ENCODE peak calls at places on chromosomes 7 and 10, in seven cellular contexts. L is A549, R is AG09309, N is AG09319, P is upper lobe of right lung, C is HFF-Myc, G is heart right ventricle. W is an unnamed sample.

GRCh38 chr7:144738708-144739314 is 97.0 kb downstream of the TPK1 start:
- DNase-seq in R (no peak), L (peak; percentile 1), N (no peak), C (no peak), G (no peak), P (no peak), W (no peak)

GRCh38 chr10:49228677-49229076 is 40.5 kb upstream of the TMEM273 start:
- DNase-seq in P (no peak), R (no peak), C (no peak), G (no peak), N (no peak), L (no peak), W (no peak)

GRCh38 chr10:55426138-55426537 is 625.1 kb upstream of the PCDH15 start:
- DNase-seq in P (no peak), C (no peak), L (no peak), G (peak; percentile 7), R (no peak), N (no peak), W (peak; percentile 60)

GRCh38 chr10:76303682-76304316 is 872.4 kb downstream of the LRMDA start:
- DNase-seq in P (peak; percentile 82), G (peak; percentile 59), C (peak; percentile 45), N (peak; percentile 69), L (peak; percentile 61), R (peak; percentile 47), W (no peak)

GRCh38 chr10:132162021-132162531 is 24.7 kb upstream of the DPYSL4 start:
- DNase-seq in N (no peak), G (no peak), P (no peak), L (no peak), R (no peak), C (no peak), W (no peak)

GRCh38 chr10:12940791-12941190 is 60.7 kb downstream of the CCDC3 start:
- DNase-seq in R (no peak), N (no peak), L (no peak), C (no peak), P (no peak), G (no peak), W (peak; percentile 4)

GRCh38 chr10:114607358-114607998 is 50.6 kb downstream of the ABLIM1 start:
- DNase-seq in G (no peak), L (no peak), P (no peak), N (no peak), R (peak; percentile 13), C (no peak), W (no peak)

GRCh38 chr10:88232029-88232895 is 350.9 kb downstream of the RNLS start:
- DNase-seq in L (no peak), N (no peak), R (no peak), C (peak; percentile 42), P (peak; percentile 69), G (peak; percentile 84), W (no peak)

GRCh38 chr7:50807026-50807730 is 24.5 kb upstream of the GRB10 start:
- DNase-seq in L (no peak), N (no peak), G (no peak), C (no peak), P (no peak), R (no peak), W (no peak)

GRCh38 chr10:131559450-131559911 is 248.0 kb upstream of the TCERG1L start:
- DNase-seq in L (no peak), P (peak; percentile 61), N (no peak), C (no peak), G (no peak), R (no peak), W (peak; percentile 51)

GRCh38 chr7:91618665-91619437 is 261.7 kb downstream of the MTERF1 start:
- DNase-seq in L (no peak), R (no peak), G (no peak), P (no peak), N (no peak), C (no peak), W (no peak)

GRCh38 chr10:85864866-85865526 is 501.6 kb downstream of the GRID1 start:
- DNase-seq in N (no peak), R (no peak), L (no peak), P (no peak), G (no peak), C (no peak), W (no peak)

GRCh38 chr7:46908770-46909169 is 673.1 kb downstream of the TNS3 start:
- DNase-seq in P (no peak), L (no peak), C (peak; percentile 79), G (no peak), N (peak; percentile 60), R (no peak), W (no peak)

GRCh38 chr10:120824864-120825263 is 26.3 kb upstream of the WDR11 start:
- DNase-seq in R (no peak), P (no peak), L (peak; percentile 20), G (no peak), N (no peak), C (peak; percentile 1), W (no peak)

GRCh38 chr10:93680414-93681047 is 21.9 kb downstream of the FRA10AC1 start:
- DNase-seq in P (no peak), N (peak; percentile 8), C (no peak), L (peak; percentile 40), R (peak; percentile 4), G (no peak), W (no peak)

GRCh38 chr7:140876519-140877248 is 48.0 kb downstream of the BRAF start:
- DNase-seq in R (peak; percentile 27), C (peak; percentile 29), N (peak; percentile 3), G (no peak), P (no peak), L (no peak), W (no peak)

GRCh38 chr7:48876087-48876486 is 48.3 kb upstream of the CDC14C start:
- DNase-seq in C (no peak), N (no peak), R (no peak), L (no peak), P (no peak), G (no peak), W (no peak)

GRCh38 chr10:7260912-7261700 is 149.7 kb downstream of the SFMBT2 start:
- DNase-seq in R (peak; percentile 2), L (no peak), P (no peak), G (no peak), N (no peak), C (no peak), W (no peak)

GRCh38 chr7:52708846-52709245 is 326.6 kb upstream of the POM121L12 start:
- DNase-seq in P (no peak), C (no peak), R (no peak), N (no peak), L (no peak), G (no peak), W (no peak)

GRCh38 chr10:71238626-71239025 is 26.3 kb downstream of the UNC5B start:
- DNase-seq in P (no peak), L (no peak), G (no peak), R (no peak), N (no peak), C (no peak), W (no peak)

GRCh38 chr7:131109011-131109756 is 218.5 kb upstream of the MKLN1 start:
- DNase-seq in L (no peak), C (no peak), N (no peak), G (no peak), P (no peak), R (no peak), W (no peak)

GRCh38 chr7:105581066-105581811 is at the start of gene EFCAB10:
- DNase-seq in G (peak; percentile 51), L (peak; percentile 89), R (no peak), C (peak; percentile 50), N (no peak), P (peak; percentile 91), W (peak; percentile 87)

GRCh38 chr10:126686271-126686670 is 15.8 kb upstream of the C10orf90 start:
- DNase-seq in C (no peak), R (no peak), N (no peak), G (no peak), P (no peak), L (no peak), W (no peak)

DNA sequence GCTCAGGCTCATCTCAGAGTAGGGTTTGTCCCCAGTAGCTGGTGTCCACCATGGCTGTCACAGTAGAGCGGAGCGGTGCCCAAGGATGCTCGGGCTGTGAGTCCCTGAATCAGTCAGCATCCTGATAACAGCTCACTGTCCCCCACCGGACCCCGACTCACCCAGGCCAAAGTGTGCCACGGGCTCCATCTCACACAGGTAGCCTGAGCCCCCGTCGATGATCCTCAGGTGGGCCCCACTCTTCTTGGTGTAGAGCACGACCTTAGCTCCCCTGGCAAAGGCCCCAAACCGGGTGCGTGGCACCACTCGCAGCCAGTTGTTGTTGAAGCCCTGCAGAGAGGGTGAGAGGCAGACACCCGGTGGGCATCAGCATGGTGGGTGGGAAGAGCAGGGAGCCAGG is 45.4 kb downstream of the GOLGA7B start:
- DNase-seq in L (no peak), G (no peak), R (no peak), P (no peak), C (no peak), N (no peak), W (no peak)
- TF ChIP-seq CTCF in L (no peak), G (no peak), R (no peak), P (no peak), C (no peak), N (no peak), W (no peak)

GRCh38 chr10:5663692-5664427 is 2.5 kb downstream of the ASB13 start:
- DNase-seq in N (no peak), P (no peak), G (no peak), L (peak; percentile 36), R (no peak), C (no peak), W (no peak)
- TF ChIP-seq CTCF in N (no peak), P (no peak), G (no peak), L (no peak), R (no peak), C (no peak), W (no peak)

GRCh38 chr10:124153601-124153930 is 60.2 kb upstream of the CHST15 start:
- DNase-seq in R (no peak), C (no peak), G (no peak), N (no peak), P (no peak), L (no peak), W (no peak)

GRCh38 chr10:124155781-124156401 is 62.5 kb upstream of the CHST15 start:
- DNase-seq in N (no peak), R (no peak), P (no peak), L (no peak), G (peak; percentile 48), C (no peak), W (no peak)

GRCh38 chr10:124157286-124157685 is 63.9 kb upstream of the CHST15 start:
- DNase-seq in C (no peak), L (no peak), G (no peak), N (no peak), P (no peak), R (no peak), W (no peak)

GRCh38 chr10:124158592-124158991 is 65.2 kb upstream of the CHST15 start:
- DNase-seq in C (no peak), L (no peak), R (no peak), P (no peak), N (no peak), G (no peak), W (no peak)

GRCh38 chr10:124156524-124157225 is 63.3 kb upstream of the CHST15 start:
- DNase-seq in R (no peak), C (no peak), P (no peak), G (peak; percentile 44), L (no peak), N (no peak), W (no peak)
- TF ChIP-seq CTCF in R (no peak), C (no peak), P (no peak), G (no peak), L (no peak), N (no peak), W (no peak)

DNA sequence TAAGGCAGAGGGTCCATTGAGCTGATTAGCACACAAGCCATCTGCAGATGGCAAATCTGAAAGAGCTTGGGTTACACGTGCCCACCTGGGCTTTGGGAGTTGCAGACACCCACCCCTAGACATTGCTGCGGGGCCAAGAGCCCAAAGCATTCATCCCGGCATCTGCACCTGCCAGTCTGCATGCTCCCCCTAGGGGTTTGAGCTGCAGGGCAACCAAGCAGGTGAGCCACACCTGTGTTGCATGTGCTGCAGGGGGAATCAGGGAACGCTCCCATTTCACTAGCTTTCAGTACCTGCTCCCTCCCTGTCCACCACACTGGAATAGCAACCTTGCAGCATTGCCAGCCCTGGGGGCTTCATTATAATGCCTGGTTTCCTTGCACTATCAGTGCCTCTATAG is 21.1 kb downstream of the C7orf33 start:
- DNase-seq in C (no peak), R (no peak), L (no peak), G (no peak), P (no peak), N (no peak), W (no peak)
- TF ChIP-seq CTCF in C (no peak), R (no peak), L (no peak), G (no peak), P (no peak), N (no peak), W (no peak)